ENCODE peak calls at places on chromosomes 2 and 18, in five cellular contexts. H, D, V, C and B are unnamed samples.

GRCh38 chr2:178811901-178812300 is 4.7 kb upstream of the TTN start:
- DNase-seq in H (no peak), D (no peak), V (no peak), C (no peak), B (no peak)

GRCh38 chr2:185921048-185921756 is 182.6 kb downstream of the FSIP2 start:
- DNase-seq in H (no peak), D (no peak), V (peak), C (no peak), B (no peak)

GRCh38 chr2:212926948-212927347 is 224.5 kb downstream of the IKZF2 start:
- DNase-seq in H (peak), D (no peak), V (no peak), C (no peak), B (peak)

GRCh38 chr2:200338692-200339091 is 32.2 kb downstream of the SPATS2L start:
- DNase-seq in H (no peak), D (peak), V (no peak), C (no peak), B (no peak)

GRCh38 chr2:71928734-71929481 is 218.8 kb downstream of the CYP26B1 start:
- DNase-seq in H (no peak), D (peak), V (no peak), C (no peak), B (no peak)

GRCh38 chr2:33240178-33240577 is 236.3 kb upstream of the RASGRP3 start:
- DNase-seq in H (no peak), D (no peak), V (peak), C (no peak), B (no peak)

GRCh38 chr2:216370961-216371633 is 1.2 kb downstream of the MARCHF4 start:
- DNase-seq in H (no peak), D (no peak), V (no peak), C (no peak), B (no peak)

GRCh38 chr18:7885763-7886295 is 318.7 kb downstream of the PTPRM start:
- DNase-seq in H (no peak), D (no peak), V (no peak), C (no peak), B (no peak)

GRCh38 chr2:181461056-181461630 is 4.0 kb downstream of the ITGA4 start:
- DNase-seq in H (no peak), D (no peak), V (no peak), C (no peak), B (no peak)

GRCh38 chr2:61550375-61551209 is 12.4 kb upstream of the XPO1 start:
- DNase-seq in H (no peak), D (no peak), V (no peak), C (no peak), B (no peak)

GRCh38 chr18:67520276-67521035 is 3.9 kb upstream of the DSEL start:
- DNase-seq in H (no peak), D (no peak), V (no peak), C (no peak), B (no peak)
- H3K27ac ChIP-seq in H (no peak), D (peak), V (no peak), C (no peak), B (no peak)

GRCh38 chr2:172247203-172247602 is 144.5 kb upstream of the DLX2 start:
- DNase-seq in H (no peak), D (no peak), V (no peak), C (no peak), B (no peak)
- H3K27ac ChIP-seq in H (no peak), D (no peak), V (peak), C (no peak), B (no peak)

GRCh38 chr18:41266616-41267015 is 688.4 kb upstream of the PIK3C3 start:
- DNase-seq in H (no peak), D (no peak), V (no peak), C (no peak), B (no peak)
- H3K27ac ChIP-seq in H (no peak), D (no peak), V (no peak), C (no peak), B (no peak)

GRCh38 chr2:126884861-126885481 is 13.7 kb upstream of the TEX51 start:
- DNase-seq in H (no peak), D (no peak), V (no peak), C (no peak), B (no peak)

GRCh38 chr2:126887506-126887905 is 11.2 kb upstream of the TEX51 start:
- DNase-seq in H (no peak), D (no peak), V (no peak), C (no peak), B (no peak)

GRCh38 chr2:126886201-126886905 is 12.3 kb upstream of the TEX51 start:
- DNase-seq in H (peak), D (peak), V (peak), C (peak), B (peak)

GRCh38 chr2:126886906-126887280 is 11.8 kb upstream of the TEX51 start:
- DNase-seq in H (no peak), D (peak), V (no peak), C (no peak), B (no peak)

GRCh38 chr2:126885701-126886121 is 13.0 kb upstream of the TEX51 start:
- DNase-seq in H (no peak), D (peak), V (no peak), C (no peak), B (no peak)
- H3K27ac ChIP-seq in H (no peak), D (no peak), V (no peak), C (no peak), B (no peak)

GRCh38 chr2:237961637-237962036 is 5.2 kb upstream of the UBE2F start:
- DNase-seq in H (peak), D (no peak), V (no peak), C (no peak), B (no peak)
- H3K27ac ChIP-seq in H (no peak), D (no peak), V (no peak), C (no peak), B (no peak)

DNA sequence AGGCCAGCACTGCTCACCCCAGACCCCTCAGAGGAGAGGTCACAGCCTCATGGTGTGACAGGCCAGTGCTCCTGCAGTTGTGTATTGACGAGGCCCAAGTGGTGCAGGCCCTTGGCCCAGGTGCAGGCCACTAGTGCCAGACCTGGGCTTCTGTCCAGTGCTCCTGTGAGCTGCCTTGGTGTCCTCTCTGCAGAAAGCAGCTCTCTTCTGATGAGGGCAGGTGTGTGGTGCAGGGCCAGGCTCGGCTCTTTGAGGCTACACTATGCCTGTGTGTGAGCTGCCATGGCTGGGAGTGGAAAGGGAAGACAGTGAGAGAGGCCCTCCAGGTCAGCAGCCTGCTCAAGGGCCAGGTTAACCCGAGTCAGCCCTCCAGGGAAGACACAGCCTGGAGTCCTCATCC is 17.1 kb downstream of the EHD3 start:
- DNase-seq in H (peak), D (no peak), V (no peak), C (no peak), B (no peak)
- H3K27ac ChIP-seq in H (no peak), D (no peak), V (no peak), C (no peak), B (no peak)

GRCh38 chr2:128731994-128732650 is 413.5 kb upstream of the HS6ST1 start:
- DNase-seq in H (no peak), D (peak), V (no peak), C (no peak), B (no peak)

GRCh38 chr2:128735296-128735960 is 416.8 kb upstream of the HS6ST1 start:
- DNase-seq in H (no peak), D (peak), V (no peak), C (no peak), B (no peak)

GRCh38 chr2:128734521-128735295 is 416.0 kb upstream of the HS6ST1 start:
- DNase-seq in H (no peak), D (peak), V (no peak), C (no peak), B (peak)

GRCh38 chr2:128732976-128733431 is 414.3 kb upstream of the HS6ST1 start:
- DNase-seq in H (no peak), D (peak), V (peak), C (no peak), B (no peak)

DNA sequence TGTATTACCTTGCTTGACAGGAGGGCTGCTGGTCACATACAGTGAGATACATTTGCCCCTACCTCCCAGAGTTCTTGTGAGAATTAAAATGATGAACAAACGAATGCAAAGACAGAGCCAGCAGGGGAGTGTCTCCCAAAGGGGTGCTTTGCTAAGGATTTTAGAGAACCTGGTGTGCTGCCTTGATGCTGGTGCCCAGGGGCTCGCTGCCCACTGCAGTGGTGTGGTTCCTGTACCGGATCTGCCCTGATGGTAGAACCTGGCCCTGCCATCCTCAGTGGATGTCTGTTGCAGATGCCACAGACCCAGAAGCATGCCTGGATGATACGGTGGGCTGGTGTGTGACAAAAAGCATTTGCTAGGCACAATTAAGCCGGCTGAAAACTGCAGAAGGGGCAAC is 414.8 kb upstream of the HS6ST1 start:
- DNase-seq in H (no peak), D (peak), V (no peak), C (no peak), B (no peak)
- H3K27ac ChIP-seq in H (no peak), D (peak), V (peak), C (no peak), B (no peak)

GRCh38 chr2:152418688-152419087 is 83.7 kb downstream of the FMNL2 start:
- DNase-seq in H (no peak), D (no peak), V (no peak), C (no peak), B (no peak)

GRCh38 chr2:152421521-152422367 is 86.8 kb downstream of the FMNL2 start:
- DNase-seq in H (no peak), D (peak), V (peak), C (no peak), B (no peak)

GRCh38 chr2:152423684-152424083 is 88.7 kb downstream of the FMNL2 start:
- DNase-seq in H (no peak), D (no peak), V (no peak), C (no peak), B (no peak)

GRCh38 chr2:152419944-152420813 is 85.2 kb downstream of the FMNL2 start:
- DNase-seq in H (no peak), D (no peak), V (no peak), C (no peak), B (no peak)

GRCh38 chr2:152420923-152421322 is 85.9 kb downstream of the FMNL2 start:
- DNase-seq in H (no peak), D (no peak), V (no peak), C (no peak), B (no peak)
- H3K27ac ChIP-seq in H (no peak), D (peak), V (peak), C (peak), B (peak)